ENCODE peak calls at places on chromosomes 6 and 20, in seven cellular contexts. M is cardiac muscle cell, B is WERI-Rb-1, E is neural progenitor cell, N is HepG2, Z is lung, R is A549. J is an unnamed sample.

GRCh38 chr20:11891081-11891826 is 26.4 kb upstream of the BTBD3 start:
- DNase-seq in R (peak; percentile 21), Z (peak; percentile 41), M (peak; percentile 84), B (peak; percentile 64), N (peak; percentile 80), E (peak; percentile 84), J (no peak)

GRCh38 chr6:149918151-149918905 is 4.6 kb downstream of the RAET1G start:
- DNase-seq in B (no peak), R (no peak), N (no peak), Z (no peak), M (no peak), E (no peak), J (no peak)

GRCh38 chr20:62219992-62220665 is at the start of gene HRH3:
- DNase-seq in B (peak; percentile 52), E (peak; percentile 95), M (peak; percentile 88), Z (no peak), R (no peak), N (peak; percentile 41), J (peak; percentile 42)

GRCh38 chr6:2942916-2943563 is 28.3 kb downstream of the SERPINB6 start:
- DNase-seq in Z (peak; percentile 13), M (peak; percentile 67), R (no peak), N (no peak), E (no peak), B (no peak), J (no peak)

GRCh38 chr20:21521596-21522478 is 8.0 kb upstream of the NKX2-2 start:
- DNase-seq in Z (no peak), B (no peak), E (peak; percentile 67), R (no peak), N (no peak), M (no peak), J (no peak)

GRCh38 chr20:53738039-53738944 is 144.7 kb upstream of the ZNF217 start:
- DNase-seq in E (peak; percentile 81), B (peak; percentile 72), N (peak; percentile 88), R (peak; percentile 67), Z (peak; percentile 74), M (peak; percentile 86), J (no peak)

GRCh38 chr20:57664924-57665588 is 44.8 kb downstream of the PMEPA1 start:
- DNase-seq in M (no peak), E (no peak), B (no peak), R (no peak), Z (no peak), N (no peak), J (no peak)

GRCh38 chr20:49775229-49775693 is 37.4 kb upstream of the SLC9A8 start:
- DNase-seq in E (peak; percentile 19), Z (peak; percentile 69), M (no peak), R (peak; percentile 78), N (peak; percentile 96), B (peak; percentile 69), J (no peak)

GRCh38 chr6:66568271-66568670 is 861.2 kb upstream of the EYS start:
- DNase-seq in E (peak; percentile 3), R (no peak), Z (no peak), N (peak; percentile 55), M (no peak), B (peak; percentile 18), J (no peak)

GRCh38 chr20:64239449-64240242 is 15.9 kb upstream of the PCMTD2 start:
- DNase-seq in E (no peak), B (no peak), R (no peak), M (no peak), Z (no peak), N (no peak), J (no peak)

GRCh38 chr6:31332637-31333602 is 24.1 kb downstream of the HLA-B start:
- DNase-seq in N (no peak), B (no peak), Z (no peak), R (no peak), M (no peak), E (no peak), J (no peak)

GRCh38 chr6:31340228-31340627 is 16.8 kb downstream of the HLA-B start:
- DNase-seq in M (no peak), R (no peak), Z (no peak), E (no peak), B (no peak), N (no peak), J (no peak)

GRCh38 chr6:31339210-31339609 is 17.8 kb downstream of the HLA-B start:
- DNase-seq in R (no peak), B (no peak), N (no peak), M (no peak), Z (no peak), E (no peak), J (no peak)

DNA sequence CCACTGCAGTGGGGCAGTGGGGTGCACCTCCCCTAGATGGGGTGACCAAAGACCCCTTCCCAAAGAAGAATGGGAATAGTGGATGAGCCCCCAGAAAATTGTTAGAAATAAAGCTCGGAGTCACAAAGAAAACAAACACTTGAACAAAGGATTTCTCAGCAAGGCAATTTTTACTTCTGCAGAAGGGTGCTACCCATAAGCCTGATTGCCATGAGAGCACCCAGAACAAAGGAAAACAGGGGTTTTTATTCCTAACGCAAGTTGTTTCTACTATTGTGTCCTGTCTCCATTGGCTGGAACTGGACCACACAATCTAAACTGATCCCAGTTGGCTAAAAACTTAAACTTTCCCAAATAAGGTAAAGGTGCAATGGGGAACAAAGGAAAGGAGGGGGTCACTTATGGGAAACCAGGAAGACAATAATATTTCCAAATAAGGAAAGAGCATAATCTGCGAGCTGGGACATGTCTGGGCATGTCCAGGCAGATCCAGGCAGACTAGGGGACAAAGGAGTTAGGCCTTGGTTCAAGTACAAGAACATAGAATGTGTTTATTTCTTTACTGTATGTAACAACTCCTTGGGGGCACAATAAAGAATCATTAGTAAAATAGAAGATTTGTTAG is 20.0 kb downstream of the HLA-B start:
- DNase-seq in R (no peak), E (no peak), B (no peak), M (no peak), Z (no peak), N (no peak), J (no peak)
- H3K9me3 ChIP-seq in R (no peaks in the 10 kb centered on the region), E (no peaks in the 10 kb centered on the region), B (peaks cover 63% of the 10 kb centered on the region), M (no peaks in the 10 kb centered on the region), Z (no peaks in the 10 kb centered on the region), N (peaks cover 13% of the 10 kb centered on the region), J (no peaks in the 10 kb centered on the region)

GRCh38 chr20:42097741-42098140 is 479.6 kb upstream of the CHD6 start:
- DNase-seq in N (no peak), E (no peak), M (no peak), R (no peak), Z (no peak), B (no peak), J (no peak)

GRCh38 chr20:42100137-42100704 is 482.0 kb upstream of the CHD6 start:
- DNase-seq in Z (no peak), B (no peak), M (no peak), R (no peak), N (no peak), E (no peak), J (no peak)

DNA sequence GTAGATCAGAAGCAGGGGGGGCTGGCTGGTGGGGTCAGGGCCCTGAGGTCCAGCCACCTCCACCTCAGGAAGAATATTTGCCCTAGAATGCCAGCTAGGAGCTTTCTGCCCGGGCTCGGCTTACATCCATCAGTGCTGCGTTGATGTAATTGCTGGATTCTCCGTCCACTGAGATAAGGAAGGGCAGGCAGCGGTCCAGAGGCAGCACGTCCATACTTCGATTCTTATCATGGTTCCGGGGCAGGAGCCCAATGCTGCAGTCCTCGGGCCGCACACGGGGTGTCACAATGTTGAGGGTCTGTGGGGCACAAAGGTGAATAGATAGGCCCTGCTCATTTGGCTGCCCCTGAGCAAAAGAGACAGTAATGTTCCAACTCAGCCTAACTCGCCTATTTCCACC is 483.8 kb upstream of the CHD6 start:
- DNase-seq in E (no peak), R (no peak), Z (no peak), B (no peak), M (no peak), N (no peak), J (no peak)
- H3K9me3 ChIP-seq in E (no peaks in the 10 kb centered on the region), R (no peaks in the 10 kb centered on the region), Z (no peaks in the 10 kb centered on the region), B (no peaks in the 10 kb centered on the region), M (no peaks in the 10 kb centered on the region), N (no peaks in the 10 kb centered on the region), J (no peaks in the 10 kb centered on the region)

GRCh38 chr6:168585441-168585840 is 144.5 kb downstream of the SMOC2 start:
- DNase-seq in B (no peak), N (no peak), M (no peak), R (no peak), E (no peak), Z (no peak), J (no peak)

GRCh38 chr6:168584251-168584650 is 143.3 kb downstream of the SMOC2 start:
- DNase-seq in B (no peak), Z (no peak), E (no peak), M (no peak), N (no peak), R (no peak), J (no peak)

GRCh38 chr6:168583126-168583525 is 142.1 kb downstream of the SMOC2 start:
- DNase-seq in B (no peak), R (no peak), M (no peak), E (no peak), Z (no peak), N (no peak), J (no peak)

GRCh38 chr6:168583821-168584220 is 142.8 kb downstream of the SMOC2 start:
- DNase-seq in R (no peak), Z (peak; percentile 62), B (no peak), E (no peak), M (no peak), N (no peak), J (no peak)

DNA sequence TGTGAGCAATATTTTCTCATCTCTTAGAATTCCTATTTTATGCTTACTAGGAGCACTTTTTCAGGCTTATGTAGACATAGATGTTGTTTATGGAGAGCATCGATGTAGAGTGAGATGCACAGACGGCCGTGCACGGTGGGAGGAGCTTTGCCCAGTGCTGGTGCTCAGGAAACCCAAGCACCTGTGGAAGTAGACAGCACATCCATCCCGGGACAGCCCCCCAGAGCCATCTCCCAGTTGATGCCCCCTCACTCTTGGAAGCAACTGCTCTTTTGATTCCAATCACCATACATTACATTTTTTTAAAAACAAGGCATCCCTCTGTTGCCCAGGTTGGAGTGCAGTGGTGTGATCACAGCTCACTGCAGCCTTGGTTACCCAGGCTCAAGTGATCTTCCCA is 143.7 kb downstream of the SMOC2 start:
- DNase-seq in M (no peak), R (no peak), N (no peak), Z (no peak), E (no peak), B (no peak), J (no peak)
- H3K9me3 ChIP-seq in M (no peaks in the 10 kb centered on the region), R (no peaks in the 10 kb centered on the region), N (no peaks in the 10 kb centered on the region), Z (no peaks in the 10 kb centered on the region), E (no peaks in the 10 kb centered on the region), B (no peaks in the 10 kb centered on the region), J (no peaks in the 10 kb centered on the region)

DNA sequence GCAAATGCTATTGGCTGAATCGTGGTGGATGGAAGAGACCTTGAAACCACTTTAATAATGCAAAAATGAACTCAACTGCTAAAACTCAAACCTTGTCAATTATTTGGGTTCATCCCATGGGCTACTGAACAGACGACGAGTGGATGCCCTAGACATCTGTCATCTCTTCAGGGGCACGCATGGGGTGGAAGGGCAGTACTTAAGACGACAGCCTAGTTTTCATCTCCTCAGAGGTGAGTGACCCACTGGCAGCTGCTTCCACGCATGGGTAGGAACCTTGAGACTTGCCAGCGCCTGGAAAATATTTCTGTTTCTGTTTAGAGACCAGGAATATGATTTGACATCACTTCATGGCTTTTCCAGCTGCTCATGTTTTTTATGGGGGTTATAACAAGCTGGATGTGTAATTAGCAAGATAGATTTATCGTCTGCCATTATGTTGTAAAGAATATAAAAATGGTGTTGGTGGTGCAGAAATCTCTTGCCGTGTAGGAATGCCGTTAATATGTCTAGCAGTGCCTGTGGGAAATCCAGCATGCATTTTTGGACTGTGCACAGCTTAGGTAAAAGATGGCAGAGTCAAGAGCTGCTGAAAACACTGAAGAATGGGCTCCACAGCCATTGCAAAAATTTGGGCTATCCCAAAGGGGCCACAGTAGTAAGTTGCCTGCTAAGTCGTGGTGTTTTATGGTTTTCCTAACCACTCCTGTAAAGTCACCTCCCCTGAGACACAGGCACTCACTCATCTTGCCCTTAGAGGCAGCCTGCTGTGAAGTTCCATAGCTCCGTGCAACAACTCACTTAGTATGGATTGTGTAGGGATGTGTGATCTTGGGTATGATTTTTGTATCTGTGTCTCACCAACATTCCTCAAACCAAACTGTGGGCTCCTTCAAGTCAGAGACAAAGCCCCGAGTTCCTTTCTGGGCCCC is 203.3 kb downstream of the EYA2 start:
- DNase-seq in B (no peak), R (no peak), M (no peak), E (no peak), Z (no peak), N (no peak), J (no peak)
- H3K9me3 ChIP-seq in B (no peaks in the 10 kb centered on the region), R (peaks cover 34% of the 10 kb centered on the region), M (no peaks in the 10 kb centered on the region), E (peaks cover 3% of the 10 kb centered on the region), Z (no peaks in the 10 kb centered on the region), N (peaks cover 4% of the 10 kb centered on the region), J (no peaks in the 10 kb centered on the region)